ENCODE peak calls at places on chromosomes 2 and 18, in nine cellular contexts. U is cardiac muscle cell; L is activated T-cell treated with anti-CD3 and anti-CD28 coated beads for 48 hours; Y is activated B cell treated with CpG ODN at 0.5 μM for 24 hours; D is amniotic stem cell; V is NCI-H510A; H is stimulated activated naive B cell treated with anti-CD40 and anti-IgM and Interleukin-4, amounts not matched to agents 10 μg/mL and 1 μg/mL and 100 μg/mL, for 72 hours; B is CD8-positive, alpha-beta memory T cell; X is cardiac septum. A is an unnamed sample.

GRCh38 chr18:52244658-52245057 is 95.3 kb upstream of the DCC start:
- DNase-seq in D (no peak), V (no peak), L (no peak), Y (no peak), H (no peak), U (no peak), B (no peak), X (no peak), A (no peak)

GRCh38 chr18:69947361-69948106 is at the start of gene CD226:
- DNase-seq in U (no peak), X (no peak), V (no peak), B (no peak), L (no peak), Y (no peak), D (no peak), H (no peak), A (no peak)

GRCh38 chr2:64698668-64699444 is 45.1 kb upstream of the SERTAD2 start:
- DNase-seq in B (no peak), U (no peak), D (peak; percentile 64), X (no peak), V (no peak), Y (no peak), H (no peak), L (no peak), A (no peak)

GRCh38 chr2:12456293-12457151 is 260.2 kb upstream of the TRIB2 start:
- DNase-seq in V (peak; percentile 15), B (peak; percentile 72), H (peak; percentile 22), X (peak; percentile 95), D (peak; percentile 76), Y (peak; percentile 21), U (peak; percentile 90), L (peak; percentile 56), A (peak; percentile 97)

GRCh38 chr2:156800065-156800556 is 363.9 kb downstream of the GPD2 start:
- DNase-seq in D (no peak), Y (no peak), V (no peak), U (no peak), X (no peak), H (no peak), L (no peak), B (no peak), A (no peak)

GRCh38 chr2:240989451-240990265 is 8.8 kb upstream of the SNED1 start:
- DNase-seq in Y (peak; percentile 15), H (no peak), D (no peak), V (no peak), X (peak; percentile 74), B (peak; percentile 43), L (no peak), U (no peak), A (peak; percentile 62)

GRCh38 chr2:101792208-101792607 is 94.7 kb downstream of the MAP4K4 start:
- DNase-seq in Y (no peak), B (no peak), H (no peak), X (no peak), L (no peak), U (no peak), V (no peak), D (no peak), A (no peak)

GRCh38 chr2:151826737-151827157 is 1.5 kb downstream of the ARL5A start:
- DNase-seq in L (no peak), B (no peak), Y (no peak), V (no peak), D (no peak), X (no peak), H (no peak), U (peak; percentile 12), A (no peak)

GRCh38 chr18:45896991-45897390 is 70.1 kb downstream of the EPG5 start:
- DNase-seq in V (no peak), X (no peak), B (no peak), U (no peak), Y (no peak), D (no peak), H (no peak), L (no peak), A (no peak)

GRCh38 chr2:172281648-172282576 is 145.5 kb upstream of the ITGA6 start:
- DNase-seq in L (no peak), Y (no peak), H (no peak), X (no peak), B (no peak), V (no peak), D (peak; percentile 43), U (no peak), A (no peak)

GRCh38 chr2:118016911-118017310 is 3.0 kb upstream of the CCDC93 start:
- DNase-seq in B (no peak), L (no peak), D (no peak), V (no peak), X (no peak), Y (no peak), H (no peak), U (no peak), A (no peak)

GRCh38 chr2:239319261-239319661 is 81.6 kb downstream of the HDAC4 start:
- DNase-seq in D (no peak), L (no peak), H (no peak), B (peak; percentile 39), V (no peak), U (peak; percentile 23), Y (no peak), X (peak; percentile 75), A (peak; percentile 82)

GRCh38 chr2:254231-254630 is 9.6 kb downstream of the SH3YL1 start:
- DNase-seq in H (no peak), D (no peak), L (no peak), Y (no peak), B (no peak), X (no peak), U (no peak), V (no peak), A (no peak)

GRCh38 chr2:134193006-134193405 is 60.9 kb upstream of the MGAT5 start:
- DNase-seq in X (no peak), Y (no peak), B (no peak), V (no peak), L (no peak), H (no peak), U (no peak), D (no peak), A (no peak)

GRCh38 chr2:235165631-235166030 is 213.8 kb downstream of the SH3BP4 start:
- DNase-seq in D (no peak), V (no peak), L (no peak), Y (no peak), U (no peak), X (no peak), H (no peak), B (no peak), A (no peak)

GRCh38 chr2:219243291-219243761 is 1.9 kb downstream of the GLB1L start:
- DNase-seq in H (no peak), B (no peak), L (no peak), X (no peak), V (no peak), U (no peak), Y (no peak), D (no peak), A (peak; percentile 81)

GRCh38 chr2:12424219-12424618 is 292.5 kb upstream of the TRIB2 start:
- DNase-seq in B (no peak), V (no peak), U (no peak), D (no peak), Y (no peak), L (no peak), H (no peak), X (no peak), A (no peak)

GRCh38 chr18:8208716-8209115 is 400.5 kb upstream of the RAB12 start:
- DNase-seq in H (no peak), B (no peak), Y (no peak), L (no peak), U (no peak), X (no peak), V (no peak), D (no peak), A (no peak)

GRCh38 chr2:86622409-86622877 is 1.2 kb downstream of the RNF103 start:
- DNase-seq in H (no peak), L (no peak), X (no peak), D (no peak), U (peak; percentile 31), Y (no peak), B (peak; percentile 55), V (no peak), A (peak; percentile 76)

GRCh38 chr18:35179906-35180305 is 60.9 kb upstream of the ZNF397 start:
- DNase-seq in D (no peak), X (no peak), L (no peak), Y (no peak), U (no peak), H (no peak), B (no peak), V (no peak), A (no peak)

GRCh38 chr2:212814941-212815340 is 276.3 kb upstream of the ERBB4 start:
- DNase-seq in D (no peak), H (no peak), B (no peak), V (no peak), L (no peak), X (no peak), Y (no peak), U (no peak), A (no peak)

GRCh38 chr2:43073373-43073772 is 153.0 kb downstream of the ZFP36L2 start:
- DNase-seq in X (peak; percentile 74), U (peak; percentile 55), L (no peak), Y (no peak), H (no peak), V (no peak), D (no peak), B (no peak), A (no peak)